ENCODE peak calls at places on chromosome 1, in five cellular contexts. One of them, this sample, is unnamed.

GRCh38 chr1:32339363-32339978 is 3.4 kb upstream of the MARCKSL1 start:
- DNase-seq in CD8-positive, alpha-beta memory T cell: no peak
- DNase-seq in lung microvascular endothelial cell: no peak
- DNase-seq in EL: peak
- DNase-seq in activated CD4-positive, alpha-beta memory T cell treated with anti-CD3 and anti-CD28 coated beads, Interleukin-2, amount 10 ng/mL, durations not matched to agents 7 days and 5 days: no peak
- DNase-seq in this sample: no peak

GRCh38 chr1:168005544-168005943 is 68.7 kb upstream of the MPC2 start:
- DNase-seq in activated CD4-positive, alpha-beta memory T cell treated with anti-CD3 and anti-CD28 coated beads, Interleukin-2, amount 10 ng/mL, durations not matched to agents 7 days and 5 days: no peak
- DNase-seq in EL: no peak
- DNase-seq in lung microvascular endothelial cell: no peak
- DNase-seq in CD8-positive, alpha-beta memory T cell: no peak
- DNase-seq in this sample: no peak

GRCh38 chr1:184836081-184836480 is 81.4 kb upstream of the EDEM3 start:
- DNase-seq in EL: no peak
- DNase-seq in activated CD4-positive, alpha-beta memory T cell treated with anti-CD3 and anti-CD28 coated beads, Interleukin-2, amount 10 ng/mL, durations not matched to agents 7 days and 5 days: no peak
- DNase-seq in CD8-positive, alpha-beta memory T cell: no peak
- DNase-seq in lung microvascular endothelial cell: no peak
- DNase-seq in this sample: no peak

GRCh38 chr1:167611983-167612382 is 18.0 kb upstream of the RCSD1 start:
- DNase-seq in CD8-positive, alpha-beta memory T cell: no peak
- DNase-seq in lung microvascular endothelial cell: no peak
- DNase-seq in EL: no peak
- DNase-seq in activated CD4-positive, alpha-beta memory T cell treated with anti-CD3 and anti-CD28 coated beads, Interleukin-2, amount 10 ng/mL, durations not matched to agents 7 days and 5 days: no peak
- DNase-seq in this sample: no peak

GRCh38 chr1:224591326-224591725 is 24.8 kb upstream of the CNIH3 start:
- DNase-seq in lung microvascular endothelial cell: no peak
- DNase-seq in EL: no peak
- DNase-seq in CD8-positive, alpha-beta memory T cell: no peak
- DNase-seq in activated CD4-positive, alpha-beta memory T cell treated with anti-CD3 and anti-CD28 coated beads, Interleukin-2, amount 10 ng/mL, durations not matched to agents 7 days and 5 days: no peak
- DNase-seq in this sample: no peak

GRCh38 chr1:229229721-229230135 is 41.2 kb upstream of the RAB4A start:
- DNase-seq in EL: no peak
- DNase-seq in lung microvascular endothelial cell: no peak
- DNase-seq in activated CD4-positive, alpha-beta memory T cell treated with anti-CD3 and anti-CD28 coated beads, Interleukin-2, amount 10 ng/mL, durations not matched to agents 7 days and 5 days: no peak
- DNase-seq in CD8-positive, alpha-beta memory T cell: no peak
- DNase-seq in this sample: peak

GRCh38 chr1:14996133-14997050 is 157.2 kb upstream of the TMEM51 start:
- DNase-seq in EL: peak
- DNase-seq in CD8-positive, alpha-beta memory T cell: no peak
- DNase-seq in activated CD4-positive, alpha-beta memory T cell treated with anti-CD3 and anti-CD28 coated beads, Interleukin-2, amount 10 ng/mL, durations not matched to agents 7 days and 5 days: no peak
- DNase-seq in lung microvascular endothelial cell: no peak
- DNase-seq in this sample: no peak

GRCh38 chr1:220787069-220787614 is 429 bp downstream of the MTARC1 start:
- DNase-seq in activated CD4-positive, alpha-beta memory T cell treated with anti-CD3 and anti-CD28 coated beads, Interleukin-2, amount 10 ng/mL, durations not matched to agents 7 days and 5 days: no peak
- DNase-seq in lung microvascular endothelial cell: no peak
- DNase-seq in EL: no peak
- DNase-seq in CD8-positive, alpha-beta memory T cell: no peak
- DNase-seq in this sample: no peak

GRCh38 chr1:228009828-228010775 is 3.3 kb downstream of the WNT3A start:
- DNase-seq in activated CD4-positive, alpha-beta memory T cell treated with anti-CD3 and anti-CD28 coated beads, Interleukin-2, amount 10 ng/mL, durations not matched to agents 7 days and 5 days: peak
- DNase-seq in lung microvascular endothelial cell: no peak
- DNase-seq in CD8-positive, alpha-beta memory T cell: no peak
- DNase-seq in EL: no peak
- DNase-seq in this sample: no peak

GRCh38 chr1:32393136-32393535 is 1.1 kb downstream of the BSDC1 start:
- DNase-seq in activated CD4-positive, alpha-beta memory T cell treated with anti-CD3 and anti-CD28 coated beads, Interleukin-2, amount 10 ng/mL, durations not matched to agents 7 days and 5 days: no peak
- DNase-seq in lung microvascular endothelial cell: peak
- DNase-seq in CD8-positive, alpha-beta memory T cell: no peak
- DNase-seq in EL: peak
- DNase-seq in this sample: no peak

GRCh38 chr1:229105109-229105508 is 165.8 kb upstream of the RAB4A start:
- DNase-seq in lung microvascular endothelial cell: no peak
- DNase-seq in CD8-positive, alpha-beta memory T cell: no peak
- DNase-seq in activated CD4-positive, alpha-beta memory T cell treated with anti-CD3 and anti-CD28 coated beads, Interleukin-2, amount 10 ng/mL, durations not matched to agents 7 days and 5 days: no peak
- DNase-seq in EL: no peak
- DNase-seq in this sample: no peak

GRCh38 chr1:169707917-169708604 is 3.4 kb downstream of the SELL start:
- DNase-seq in CD8-positive, alpha-beta memory T cell: no peak
- DNase-seq in lung microvascular endothelial cell: no peak
- DNase-seq in activated CD4-positive, alpha-beta memory T cell treated with anti-CD3 and anti-CD28 coated beads, Interleukin-2, amount 10 ng/mL, durations not matched to agents 7 days and 5 days: no peak
- DNase-seq in EL: no peak
- DNase-seq in this sample: no peak

GRCh38 chr1:34843392-34844251 is 15.9 kb downstream of the SMIM12 start:
- DNase-seq in lung microvascular endothelial cell: peak
- DNase-seq in activated CD4-positive, alpha-beta memory T cell treated with anti-CD3 and anti-CD28 coated beads, Interleukin-2, amount 10 ng/mL, durations not matched to agents 7 days and 5 days: no peak
- DNase-seq in EL: no peak
- DNase-seq in CD8-positive, alpha-beta memory T cell: no peak
- DNase-seq in this sample: no peak

GRCh38 chr1:12173631-12174121 is 6.9 kb downstream of the TNFRSF1B start:
- DNase-seq in lung microvascular endothelial cell: no peak
- DNase-seq in CD8-positive, alpha-beta memory T cell: peak
- DNase-seq in EL: no peak
- DNase-seq in activated CD4-positive, alpha-beta memory T cell treated with anti-CD3 and anti-CD28 coated beads, Interleukin-2, amount 10 ng/mL, durations not matched to agents 7 days and 5 days: peak
- DNase-seq in this sample: no peak

GRCh38 chr1:6651889-6652288 is 27.2 kb downstream of the THAP3 start:
- DNase-seq in activated CD4-positive, alpha-beta memory T cell treated with anti-CD3 and anti-CD28 coated beads, Interleukin-2, amount 10 ng/mL, durations not matched to agents 7 days and 5 days: no peak
- DNase-seq in EL: no peak
- DNase-seq in CD8-positive, alpha-beta memory T cell: no peak
- DNase-seq in lung microvascular endothelial cell: no peak
- DNase-seq in this sample: peak

GRCh38 chr1:61293197-61293596 is 210.8 kb downstream of the NFIA start:
- DNase-seq in EL: no peak
- DNase-seq in CD8-positive, alpha-beta memory T cell: no peak
- DNase-seq in lung microvascular endothelial cell: no peak
- DNase-seq in activated CD4-positive, alpha-beta memory T cell treated with anti-CD3 and anti-CD28 coated beads, Interleukin-2, amount 10 ng/mL, durations not matched to agents 7 days and 5 days: no peak
- DNase-seq in this sample: no peak

GRCh38 chr1:179091691-179092165 is 9.9 kb downstream of the TOR3A start:
- DNase-seq in CD8-positive, alpha-beta memory T cell: no peak
- DNase-seq in EL: peak
- DNase-seq in lung microvascular endothelial cell: peak
- DNase-seq in activated CD4-positive, alpha-beta memory T cell treated with anti-CD3 and anti-CD28 coated beads, Interleukin-2, amount 10 ng/mL, durations not matched to agents 7 days and 5 days: peak
- DNase-seq in this sample: no peak